ENCODE peak calls at places on chromosomes 1 and 21, in ten cellular contexts. O is DND-41, C is body of pancreas, Z is neural progenitor cell, J is suprapubic skin, X is AG09319, T is BJ, Y is neural crest cell, U is WERI-Rb-1, B is lung. A is an unnamed sample.

GRCh38 chr1:246724001-246724724 is at the start of gene SCCPDH:
- DNase-seq in O (peak; percentile 84), C (peak; percentile 82), Z (peak; percentile 84), J (peak; percentile 82), X (no peak), T (peak; percentile 11), Y (peak; percentile 66), U (peak; percentile 88), B (peak; percentile 73), A (peak; percentile 72)

GRCh38 chr1:227780101-227781044 is 35.1 kb upstream of the PRSS38 start:
- DNase-seq in O (no peak), C (no peak), Z (no peak), J (peak; percentile 74), X (no peak), T (no peak), Y (no peak), U (no peak), B (no peak), A (no peak)

GRCh38 chr1:54857741-54858665 is 29.0 kb downstream of the DHCR24 start:
- DNase-seq in O (no peak), C (no peak), Z (no peak), J (no peak), X (peak; percentile 56), T (no peak), Y (no peak), U (peak; percentile 18), B (no peak), A (no peak)

GRCh38 chr1:224170748-224171478 is 12.1 kb upstream of the DEGS1 start:
- DNase-seq in O (peak; percentile 27), C (peak; percentile 31), Z (peak; percentile 19), J (no peak), X (no peak), T (no peak), Y (no peak), U (no peak), B (peak; percentile 34), A (no peak)

GRCh38 chr21:41611441-41611840 is 103.5 kb upstream of the TMPRSS2 start:
- DNase-seq in O (no peak), C (no peak), Z (no peak), J (no peak), X (no peak), T (no peak), Y (no peak), U (no peak), B (no peak), A (no peak)

GRCh38 chr1:20551945-20552727 is at the start of gene FAM43B:
- DNase-seq in O (no peak), C (peak; percentile 43), Z (peak; percentile 86), J (peak; percentile 84), X (no peak), T (no peak), Y (peak; percentile 60), U (peak; percentile 92), B (no peak), A (peak; percentile 73)

GRCh38 chr1:77350012-77350411 is 68.2 kb downstream of the AK5 start:
- DNase-seq in O (no peak), C (no peak), Z (no peak), J (no peak), X (no peak), T (no peak), Y (no peak), U (no peak), B (no peak), A (no peak)

GRCh38 chr1:118871510-118872240 is 116.5 kb downstream of the TBX15 start:
- DNase-seq in O (no peak), C (no peak), Z (no peak), J (no peak), X (no peak), T (no peak), Y (no peak), U (peak; percentile 47), B (no peak), A (no peak)

GRCh38 chr1:92951141-92951582 is 10.1 kb downstream of the DIPK1A start:
- DNase-seq in O (peak; percentile 78), C (peak; percentile 12), Z (no peak), J (no peak), X (peak; percentile 77), T (peak; percentile 51), Y (no peak), U (peak; percentile 15), B (no peak), A (no peak)

GRCh38 chr21:45085700-45086099 is 11.3 kb downstream of the ADARB1 start:
- DNase-seq in O (no peak), C (no peak), Z (no peak), J (no peak), X (no peak), T (no peak), Y (no peak), U (no peak), B (no peak), A (no peak)

GRCh38 chr21:17925900-17926299 is 106.7 kb upstream of the C21orf91 start:
- DNase-seq in O (no peak), C (no peak), Z (peak; percentile 27), J (no peak), X (no peak), T (no peak), Y (no peak), U (peak; percentile 40), B (no peak), A (peak; percentile 19)
- TF ChIP-seq CTCF in O (peak; percentile 45), C (peak; percentile 7), Z (peak; percentile 67), J (peak; percentile 2), X (peak; percentile 44), T (peak; percentile 59), Y (peak; percentile 67), U (peak; percentile 41), B (no peak), A (peak; percentile 54)

GRCh38 chr1:203528976-203529375 is 35.0 kb downstream of the OPTC start:
- DNase-seq in O (no peak), C (no peak), Z (no peak), J (no peak), X (no peak), T (no peak), Y (no peak), U (no peak), B (no peak), A (no peak)

GRCh38 chr1:203526572-203526971 is 32.6 kb downstream of the OPTC start:
- DNase-seq in O (no peak), C (no peak), Z (no peak), J (no peak), X (no peak), T (no peak), Y (no peak), U (no peak), B (no peak), A (no peak)

GRCh38 chr1:203527013-203527412 is 33.1 kb downstream of the OPTC start:
- DNase-seq in O (no peak), C (no peak), Z (no peak), J (no peak), X (no peak), T (no peak), Y (no peak), U (no peak), B (no peak), A (no peak)

GRCh38 chr1:203525685-203526084 is 31.7 kb downstream of the OPTC start:
- DNase-seq in O (no peak), C (no peak), Z (no peak), J (no peak), X (no peak), T (no peak), Y (no peak), U (no peak), B (no peak), A (no peak)

GRCh38 chr1:203528098-203528497 is 34.1 kb downstream of the OPTC start:
- DNase-seq in O (no peak), C (no peak), Z (peak; percentile 0), J (no peak), X (no peak), T (no peak), Y (no peak), U (peak; percentile 39), B (no peak), A (no peak)
- TF ChIP-seq CTCF in O (peak; percentile 29), C (no peak), Z (no peak), J (no peak), X (no peak), T (no peak), Y (no peak), U (peak; percentile 50), B (no peak), A (no peak)

GRCh38 chr1:1235016-1235744 is 3.1 kb downstream of the B3GALT6 start:
- DNase-seq in O (no peak), C (no peak), Z (no peak), J (no peak), X (no peak), T (no peak), Y (no peak), U (no peak), B (no peak), A (no peak)

GRCh38 chr1:1237874-1238701 is 6.1 kb downstream of the B3GALT6 start:
- DNase-seq in O (no peak), C (peak; percentile 25), Z (no peak), J (no peak), X (no peak), T (no peak), Y (no peak), U (no peak), B (no peak), A (no peak)

GRCh38 chr1:1236945-1237873 is 5.2 kb downstream of the B3GALT6 start:
- DNase-seq in O (no peak), C (no peak), Z (no peak), J (no peak), X (no peak), T (no peak), Y (no peak), U (no peak), B (no peak), A (no peak)

GRCh38 chr1:1234180-1234808 is 2.3 kb downstream of the B3GALT6 start:
- DNase-seq in O (no peak), C (no peak), Z (no peak), J (no peak), X (no peak), T (no peak), Y (no peak), U (no peak), B (no peak), A (no peak)

DNA sequence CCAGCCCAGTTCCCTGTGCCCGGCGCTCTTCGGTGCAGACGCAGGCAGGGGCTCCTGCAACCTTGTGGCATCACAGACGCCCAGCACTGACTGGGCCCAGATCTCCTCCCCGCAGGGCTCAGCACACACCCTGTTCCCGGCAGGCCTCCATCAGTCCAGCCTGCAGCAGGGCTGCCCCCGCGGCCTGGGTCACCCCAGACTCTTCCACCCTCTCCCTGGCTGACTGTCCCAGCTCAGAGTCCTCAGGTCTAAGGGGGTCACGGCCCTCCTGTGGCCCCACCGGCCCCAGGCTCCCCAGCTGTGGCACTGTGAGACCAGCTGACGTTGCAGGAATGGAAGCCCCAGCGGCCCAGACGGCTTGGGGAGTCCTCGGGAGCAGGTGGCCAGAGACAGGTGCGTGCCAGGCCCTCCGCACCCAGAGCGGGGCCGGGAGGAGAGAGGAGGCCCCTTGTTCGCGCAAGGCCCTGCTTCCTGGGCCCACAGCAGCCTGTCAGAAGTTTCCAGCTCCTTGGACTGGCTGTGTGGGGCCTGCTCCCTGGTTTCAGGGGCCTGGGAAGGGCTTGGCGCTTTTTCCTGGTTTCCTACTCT is 4.2 kb downstream of the B3GALT6 start:
- DNase-seq in O (no peak), C (no peak), Z (no peak), J (no peak), X (no peak), T (no peak), Y (no peak), U (no peak), B (no peak), A (no peak)
- TF ChIP-seq CTCF in O (no peak), C (no peak), Z (no peak), J (no peak), X (no peak), T (no peak), Y (no peak), U (no peak), B (no peak), A (no peak)

GRCh38 chr1:150067184-150068182 is at the start of gene VPS45:
- DNase-seq in O (peak; percentile 93), C (peak; percentile 90), Z (peak; percentile 92), J (peak; percentile 94), X (peak; percentile 71), T (peak; percentile 47), Y (peak; percentile 75), U (peak; percentile 98), B (peak; percentile 93), A (peak; percentile 90)
- TF ChIP-seq CTCF in O (peak; percentile 9), C (no peak), Z (no peak), J (no peak), X (no peak), T (no peak), Y (no peak), U (no peak), B (no peak), A (no peak)